ENCODE peak calls at places on chromosomes 5 and 9, in six cellular contexts. F is HEK293T; E is GM06990; Z is WTC11; X is CD4-positive, alpha-beta T cell; U is DMS53. M is an unnamed sample.

GRCh38 chr9:95515272-95516113 is 1.3 kb downstream of the PTCH1 start:
- DNase-seq in F (peak; percentile 53), E (no peak), Z (peak; percentile 58), X (no peak), U (peak; percentile 40), M (no peak)

GRCh38 chr5:9196403-9197224 is 349.3 kb downstream of the SEMA5A start:
- DNase-seq in F (no peak), E (no peak), Z (no peak), X (no peak), U (no peak), M (no peak)

GRCh38 chr9:14071484-14071883 is 242.5 kb downstream of the NFIB start:
- DNase-seq in F (peak; percentile 13), E (no peak), Z (peak; percentile 22), X (no peak), U (no peak), M (no peak)

GRCh38 chr5:32173394-32174010 is 617 bp downstream of the GOLPH3 start:
- DNase-seq in F (peak; percentile 51), E (peak; percentile 54), Z (peak; percentile 58), X (peak; percentile 19), U (peak; percentile 80), M (no peak)

GRCh38 chr5:111829701-111830100 is 72.7 kb upstream of the NREP start:
- DNase-seq in F (no peak), E (no peak), Z (no peak), X (no peak), U (no peak), M (no peak)

GRCh38 chr5:87826507-87826906 is 413.8 kb upstream of the CCNH start:
- DNase-seq in F (no peak), E (no peak), Z (no peak), X (no peak), U (no peak), M (no peak)

GRCh38 chr9:137452761-137453642 is 6.1 kb downstream of the NSMF start:
- DNase-seq in F (no peak), E (peak; percentile 24), Z (no peak), X (no peak), U (no peak), M (no peak)

GRCh38 chr5:57783693-57784092 is 301.1 kb upstream of the ACTBL2 start:
- DNase-seq in F (no peak), E (no peak), Z (no peak), X (no peak), U (no peak), M (no peak)

GRCh38 chr5:55035480-55035879 is 11.4 kb downstream of the GZMK start:
- DNase-seq in F (no peak), E (no peak), Z (no peak), X (no peak), U (no peak), M (no peak)